ENCODE peak calls at places on chromosomes 1 and 21, in seven cellular contexts. W is psoas muscle, M is astrocyte, K is endodermal cell, C is heart right ventricle, P is OCI-LY7, B is H1. V is an unnamed sample.

GRCh38 chr1:117830222-117830621 is 99.2 kb downstream of the GDAP2 start:
- DNase-seq in W (no peak), M (no peak), K (no peak), C (no peak), P (no peak), B (no peak), V (no peak)

GRCh38 chr1:27864264-27864895 is 8.0 kb upstream of the THEMIS2 start:
- DNase-seq in W (no peak), M (no peak), K (no peak), C (no peak), P (no peak), B (no peak), V (no peak)

GRCh38 chr21:39120876-39121599 is 62.2 kb downstream of the PSMG1 start:
- DNase-seq in W (no peak), M (no peak), K (peak; percentile 60), C (no peak), P (no peak), B (no peak), V (no peak)

GRCh38 chr21:42547001-42547905 is 33.6 kb downstream of the SLC37A1 start:
- DNase-seq in W (no peak), M (no peak), K (no peak), C (no peak), P (no peak), B (no peak), V (no peak)

GRCh38 chr1:87325982-87326738 is 2.5 kb upstream of the LMO4 start:
- DNase-seq in W (no peak), M (peak; percentile 17), K (peak; percentile 77), C (peak; percentile 63), P (peak; percentile 73), B (no peak), V (no peak)

GRCh38 chr1:87766737-87767136 is 438.1 kb downstream of the LMO4 start:
- DNase-seq in W (no peak), M (no peak), K (no peak), C (no peak), P (no peak), B (no peak), V (no peak)

GRCh38 chr21:34558960-34559631 is 47.1 kb upstream of the KCNE1 start:
- DNase-seq in W (no peak), M (peak; percentile 88), K (no peak), C (no peak), P (no peak), B (no peak), V (no peak)

GRCh38 chr1:66618390-66618789 is 84.4 kb downstream of the SGIP1 start:
- DNase-seq in W (no peak), M (no peak), K (no peak), C (no peak), P (no peak), B (no peak), V (no peak)

GRCh38 chr1:192153276-192153675 is 5.0 kb upstream of the RGS18 start:
- DNase-seq in W (no peak), M (peak; percentile 54), K (no peak), C (no peak), P (no peak), B (no peak), V (no peak)

GRCh38 chr21:45353200-45353599 is 51.8 kb upstream of the COL18A1 start:
- DNase-seq in W (no peak), M (no peak), K (no peak), C (no peak), P (no peak), B (no peak), V (no peak)

GRCh38 chr1:85116856-85117255 is 68.6 kb upstream of the MCOLN3 start:
- DNase-seq in W (no peak), M (no peak), K (no peak), C (no peak), P (no peak), B (no peak), V (no peak)

GRCh38 chr1:201266276-201266675 is 17.0 kb upstream of the PKP1 start:
- DNase-seq in W (no peak), M (no peak), K (no peak), C (no peak), P (no peak), B (no peak), V (no peak)

GRCh38 chr1:3436451-3436850 is 18.0 kb upstream of the ARHGEF16 start:
- DNase-seq in W (peak; percentile 39), M (no peak), K (no peak), C (no peak), P (no peak), B (no peak), V (no peak)

GRCh38 chr21:44713846-44714245 is 2.5 kb upstream of the TSPEAR start:
- DNase-seq in W (peak; percentile 37), M (no peak), K (peak; percentile 27), C (no peak), P (no peak), B (no peak), V (no peak)

GRCh38 chr1:84944767-84945486 is 51.9 kb upstream of the LPAR3 start:
- DNase-seq in W (no peak), M (peak; percentile 73), K (peak; percentile 85), C (peak; percentile 79), P (peak; percentile 91), B (no peak), V (peak; percentile 73)

GRCh38 chr1:201025571-201026002 is 2.1 kb upstream of the KIF21B start:
- DNase-seq in W (no peak), M (peak; percentile 40), K (peak; percentile 85), C (no peak), P (peak; percentile 43), B (no peak), V (no peak)

GRCh38 chr21:42733037-42733632 is 79.7 kb downstream of the PDE9A start:
- DNase-seq in W (no peak), M (peak; percentile 14), K (no peak), C (no peak), P (no peak), B (no peak), V (no peak)

GRCh38 chr1:90710579-90711536 is 6.2 kb downstream of the BARHL2 start:
- DNase-seq in W (no peak), M (no peak), K (peak; percentile 86), C (no peak), P (no peak), B (no peak), V (no peak)

GRCh38 chr21:23601549-23601948 is 2005.7 kb downstream of the MRPL39 start:
- DNase-seq in W (no peak), M (no peak), K (no peak), C (no peak), P (no peak), B (no peak), V (no peak)

GRCh38 chr1:208047975-208048374 is 137.1 kb upstream of the CD34 start:
- DNase-seq in W (peak; percentile 80), M (peak; percentile 26), K (peak; percentile 48), C (no peak), P (no peak), B (no peak), V (peak; percentile 76)

GRCh38 chr1:205610036-205610435 is 21.8 kb downstream of the ELK4 start:
- DNase-seq in W (no peak), M (peak; percentile 70), K (no peak), C (no peak), P (no peak), B (no peak), V (no peak)

GRCh38 chr1:38274974-38275373 is 228.4 kb upstream of the POU3F1 start:
- DNase-seq in W (no peak), M (peak; percentile 10), K (no peak), C (peak; percentile 11), P (no peak), B (no peak), V (no peak)

DNA sequence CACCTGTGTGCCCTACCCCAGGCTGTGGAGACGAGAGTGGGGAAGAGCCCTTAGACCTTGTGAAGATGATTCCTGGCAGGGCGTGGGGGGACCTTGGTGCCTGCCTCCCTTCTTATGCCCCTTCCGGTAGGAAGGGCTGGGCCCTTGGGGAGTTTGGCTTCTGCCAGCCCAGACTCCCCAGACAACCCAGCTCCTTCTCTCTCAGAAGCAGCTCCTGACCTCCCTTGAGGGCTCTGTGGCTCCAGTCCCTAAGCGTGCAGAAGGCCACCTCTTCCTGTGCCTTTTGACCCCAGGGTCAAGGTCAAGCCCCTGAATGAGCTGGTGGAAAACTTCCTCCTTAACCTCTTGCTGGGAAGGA is 958 bp downstream of the RPS6KA1 start:
- DNase-seq in W (no peak), M (no peak), K (no peak), C (no peak), P (peak; percentile 30), B (no peak), V (no peak)
- H3K27ac ChIP-seq in W (no peak overlapping the region), M (no peak overlapping the region), K (no peak overlapping the region), C (no peak overlapping the region), P (peak overlapping the region; percentile 55), B (no peak overlapping the region), V (no peak overlapping the region)

GRCh38 chr21:14382486-14382834 is 486 bp downstream of the HSPA13 start:
- DNase-seq in W (no peak), M (peak; percentile 12), K (no peak), C (peak; percentile 8), P (peak; percentile 42), B (no peak), V (no peak)

DNA sequence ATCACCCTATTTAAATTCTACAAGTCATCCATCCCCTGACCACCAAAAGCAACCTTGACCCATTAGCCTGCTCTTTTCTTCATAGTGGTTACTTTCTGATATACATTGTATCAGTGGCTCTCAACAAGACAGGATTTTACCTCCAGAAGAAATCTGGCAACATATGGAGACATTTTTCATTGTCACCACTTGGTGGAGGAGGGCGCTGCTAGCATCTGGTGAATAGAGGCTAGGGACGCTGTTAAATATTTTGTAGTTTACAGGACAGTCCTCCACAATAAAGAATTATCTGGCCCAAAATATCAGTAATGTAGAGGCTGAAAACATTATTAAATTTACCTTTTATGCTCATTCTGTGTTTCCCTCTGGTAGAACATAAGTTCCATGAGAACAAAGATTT is 6.1 kb downstream of the HSPA13 start:
- DNase-seq in W (no peak), M (no peak), K (peak; percentile 48), C (no peak), P (peak; percentile 16), B (no peak), V (no peak)
- TF ChIP-seq CTCF in W (no peak), M (no peak), K (peak; percentile 63), C (no peak), P (peak; percentile 70), B (peak; percentile 31), V (no peak)

DNA sequence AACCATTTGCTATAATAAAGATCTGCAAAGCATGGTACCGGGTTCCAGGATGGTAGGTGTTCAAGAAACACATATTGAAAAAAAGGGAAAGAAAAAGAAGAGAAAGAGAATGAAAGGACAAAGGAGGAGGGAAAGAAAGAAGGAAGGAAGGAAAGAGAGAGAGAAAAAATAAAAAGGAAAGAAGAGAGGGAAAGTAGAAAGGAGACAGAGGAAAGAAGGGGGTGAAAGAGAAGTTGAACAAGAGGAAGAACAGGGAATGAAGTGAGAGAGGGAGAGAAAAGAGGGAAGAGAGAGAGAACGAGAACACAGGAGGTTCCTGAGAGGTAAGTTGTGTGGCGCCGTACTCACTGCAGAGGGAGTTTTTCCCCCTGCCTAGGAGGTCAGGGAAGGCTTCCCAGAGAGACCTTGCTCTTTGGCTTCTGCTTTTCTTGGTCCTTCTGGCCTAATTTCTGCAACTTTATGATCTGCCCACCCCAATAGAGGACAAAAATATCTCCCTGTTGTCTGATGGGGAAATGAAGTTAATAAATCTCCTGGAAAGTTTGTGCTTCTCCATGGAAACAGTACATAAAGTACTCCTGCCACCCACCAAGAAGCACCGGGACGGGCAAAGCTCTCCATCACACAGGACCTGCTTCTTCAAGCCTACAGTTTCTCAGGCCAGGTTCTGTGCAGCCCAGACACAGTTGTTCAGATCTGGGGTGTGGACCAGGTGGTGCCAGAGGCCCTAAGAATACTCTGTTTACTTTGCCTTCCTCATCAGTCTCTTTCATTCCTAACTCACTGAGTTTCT is 124.8 kb downstream of the ROR1 start:
- DNase-seq in W (no peak), M (no peak), K (no peak), C (no peak), P (no peak), B (no peak), V (no peak)
- H3K4me1 ChIP-seq in W (peaks cover 4% of the 10 kb centered on the region), M (peaks cover 4% of the 10 kb centered on the region), K (no peaks in the 10 kb centered on the region), C (no peaks in the 10 kb centered on the region), P (no peaks in the 10 kb centered on the region), B (no peaks in the 10 kb centered on the region), V (peaks cover 12% of the 10 kb centered on the region)

GRCh38 chr21:28754127-28754611 is 238.5 kb downstream of the LTN1 start:
- DNase-seq in W (no peak), M (peak; percentile 93), K (no peak), C (peak; percentile 87), P (no peak), B (no peak), V (peak; percentile 88)
- H3K27ac ChIP-seq in W (peak overlapping the region; percentile 53), M (peak overlapping the region; percentile 53), K (no peak overlapping the region), C (peak overlapping the region; percentile 95), P (no peak overlapping the region), B (no peak overlapping the region), V (peak overlapping the region; percentile 95)

V was measured in right atrium auricular region.